ENCODE peak calls at places on chromosomes 6 and 20, in nine cellular contexts. W, L, J, K, B, P, U, X and Y are unnamed samples.

GRCh38 chr6:108164815-108165706 is 761 bp upstream of the NR2E1 start:
- DNase-seq in W (no peak), L (peak; percentile 49), J (no peak), K (no peak), B (no peak), P (peak; percentile 87), U (no peak), X (no peak), Y (no peak)

GRCh38 chr6:90098025-90098474 is 198.6 kb downstream of the BACH2 start:
- DNase-seq in W (peak; percentile 39), L (no peak), J (peak; percentile 91), K (no peak), B (peak; percentile 44), P (no peak), U (peak; percentile 26), X (peak; percentile 81), Y (no peak)

GRCh38 chr6:165206798-165207197 is 102.6 kb downstream of the C6orf118 start:
- DNase-seq in W (no peak), L (no peak), J (no peak), K (no peak), B (no peak), P (peak; percentile 50), U (no peak), X (no peak), Y (no peak)

GRCh38 chr6:125700591-125701353 is 48.7 kb upstream of the HEY2 start:
- DNase-seq in W (no peak), L (no peak), J (no peak), K (no peak), B (no peak), P (peak; percentile 35), U (no peak), X (no peak), Y (no peak)

GRCh38 chr6:165636415-165637048 is 26.5 kb downstream of the PDE10A start:
- DNase-seq in W (no peak), L (no peak), J (no peak), K (no peak), B (no peak), P (no peak), U (no peak), X (no peak), Y (no peak)

GRCh38 chr6:31576897-31577341 is 1.6 kb downstream of the TNF start:
- DNase-seq in W (no peak), L (no peak), J (no peak), K (no peak), B (no peak), P (no peak), U (no peak), X (peak; percentile 42), Y (no peak)

GRCh38 chr20:14284443-14284842 is 53.0 kb downstream of the FLRT3 start:
- DNase-seq in W (no peak), L (no peak), J (no peak), K (no peak), B (no peak), P (no peak), U (no peak), X (no peak), Y (no peak)

GRCh38 chr6:14711056-14711703 is 534.7 kb upstream of the JARID2 start:
- DNase-seq in W (peak; percentile 49), L (peak; percentile 32), J (no peak), K (no peak), B (no peak), P (no peak), U (peak; percentile 48), X (no peak), Y (no peak)

GRCh38 chr6:45229416-45229815 is 98.7 kb upstream of the RUNX2 start:
- DNase-seq in W (no peak), L (no peak), J (no peak), K (no peak), B (no peak), P (no peak), U (no peak), X (no peak), Y (no peak)

GRCh38 chr6:158321960-158322359 is 9.7 kb downstream of the TULP4 start:
- DNase-seq in W (no peak), L (no peak), J (no peak), K (no peak), B (no peak), P (no peak), U (no peak), X (no peak), Y (no peak)

GRCh38 chr6:36662827-36663256 is 15.7 kb upstream of the CDKN1A start:
- DNase-seq in W (no peak), L (no peak), J (no peak), K (no peak), B (no peak), P (no peak), U (peak; percentile 66), X (no peak), Y (no peak)

GRCh38 chr20:46688151-46689081 is 828 bp downstream of the TP53RK start:
- DNase-seq in W (no peak), L (peak; percentile 29), J (no peak), K (no peak), B (no peak), P (no peak), U (peak; percentile 70), X (no peak), Y (no peak)

GRCh38 chr6:111922454-111923297 is 49.4 kb upstream of the FYN start:
- DNase-seq in W (no peak), L (peak; percentile 83), J (no peak), K (no peak), B (no peak), P (no peak), U (no peak), X (no peak), Y (no peak)

GRCh38 chr20:47370850-47371782 is 14.6 kb upstream of the ZMYND8 start:
- DNase-seq in W (no peak), L (no peak), J (no peak), K (no peak), B (no peak), P (no peak), U (no peak), X (no peak), Y (no peak)

GRCh38 chr6:75203721-75204120 is 2.1 kb downstream of the COL12A1 start:
- DNase-seq in W (no peak), L (no peak), J (no peak), K (no peak), B (peak; percentile 31), P (no peak), U (peak; percentile 91), X (no peak), Y (no peak)

GRCh38 chr6:123529843-123530242 is 106.9 kb downstream of the TRDN start:
- DNase-seq in W (no peak), L (no peak), J (no peak), K (no peak), B (no peak), P (no peak), U (peak; percentile 13), X (peak; percentile 53), Y (no peak)

GRCh38 chr6:5550631-5551030 is 289.3 kb downstream of the FARS2 start:
- DNase-seq in W (no peak), L (no peak), J (no peak), K (no peak), B (no peak), P (no peak), U (no peak), X (no peak), Y (no peak)

GRCh38 chr6:167238169-167238693 is 52.9 kb upstream of the UNC93A start:
- DNase-seq in W (no peak), L (no peak), J (no peak), K (no peak), B (no peak), P (peak; percentile 47), U (no peak), X (no peak), Y (no peak)

GRCh38 chr6:52180787-52181558 is 5.2 kb upstream of the IL17A start:
- DNase-seq in W (no peak), L (no peak), J (no peak), K (no peak), B (no peak), P (no peak), U (no peak), X (no peak), Y (no peak)

GRCh38 chr6:108565893-108566292 is 5.2 kb downstream of the FOXO3 start:
- DNase-seq in W (peak; percentile 57), L (no peak), J (peak; percentile 79), K (no peak), B (no peak), P (no peak), U (no peak), X (no peak), Y (no peak)

GRCh38 chr6:168606722-168607121 is 165.7 kb downstream of the SMOC2 start:
- DNase-seq in W (no peak), L (no peak), J (no peak), K (no peak), B (no peak), P (no peak), U (no peak), X (no peak), Y (no peak)

GRCh38 chr20:5143856-5144255 is 17.0 kb downstream of the CDS2 start:
- DNase-seq in W (no peak), L (no peak), J (no peak), K (no peak), B (no peak), P (no peak), U (no peak), X (no peak), Y (no peak)

GRCh38 chr6:134094436-134094835 is 42.0 kb upstream of the SLC2A12 start:
- DNase-seq in W (no peak), L (no peak), J (no peak), K (no peak), B (no peak), P (no peak), U (no peak), X (no peak), Y (no peak)

GRCh38 chr6:90508753-90509152 is 78.1 kb downstream of the MAP3K7 start:
- DNase-seq in W (no peak), L (no peak), J (no peak), K (no peak), B (no peak), P (no peak), U (no peak), X (no peak), Y (no peak)

GRCh38 chr6:13238017-13238416 is 90.3 kb downstream of the TBC1D7 start:
- DNase-seq in W (no peak), L (no peak), J (no peak), K (no peak), B (no peak), P (no peak), U (no peak), X (no peak), Y (no peak)

GRCh38 chr20:48064929-48065328 is 279.6 kb upstream of the SULF2 start:
- DNase-seq in W (no peak), L (no peak), J (no peak), K (no peak), B (no peak), P (no peak), U (peak; percentile 49), X (no peak), Y (no peak)